ENCODE peak calls at places on chromosomes 5 and 9, in six cellular contexts. T is fibroblast of mammary gland, W is NCI-H524, U is globus pallidus, Z is HT-29, G is kidney tubule cell. D is an unnamed sample.

GRCh38 chr5:112143684-112144083 is 275.4 kb downstream of the EPB41L4A start:
- DNase-seq in T (no peak), G (peak; percentile 17), W (no peak), Z (no peak), U (no peak), D (no peak)

GRCh38 chr5:73307645-73308346 is 134.8 kb downstream of the TMEM174 start:
- DNase-seq in Z (no peak), W (peak; percentile 14), U (no peak), G (peak; percentile 46), T (no peak), D (no peak)

GRCh38 chr9:20551835-20552234 is 70.5 kb downstream of the MLLT3 start:
- DNase-seq in U (no peak), Z (peak; percentile 92), G (peak; percentile 92), W (no peak), T (no peak), D (no peak)

GRCh38 chr5:90557871-90558270 is 726 bp upstream of the ADGRV1 start:
- DNase-seq in G (no peak), W (peak; percentile 47), T (no peak), Z (no peak), U (no peak), D (no peak)

GRCh38 chr5:10452768-10453331 is 11.2 kb downstream of the ROPN1L start:
- DNase-seq in Z (peak; percentile 76), T (peak; percentile 93), G (peak; percentile 90), U (peak; percentile 77), W (peak; percentile 92), D (peak; percentile 82)

GRCh38 chr5:146130440-146131045 is 25.2 kb upstream of the PLAC8L1 start:
- DNase-seq in Z (peak; percentile 25), G (peak; percentile 21), T (peak; percentile 52), W (peak; percentile 19), U (peak; percentile 49), D (peak; percentile 24)

GRCh38 chr9:37381094-37381741 is 41.3 kb upstream of the GRHPR start:
- DNase-seq in W (peak; percentile 52), Z (no peak), U (no peak), T (no peak), G (no peak), D (no peak)

GRCh38 chr5:179773686-179774040 is 20.1 kb upstream of the LTC4S start:
- DNase-seq in G (no peak), W (no peak), U (no peak), Z (no peak), T (no peak), D (no peak)

GRCh38 chr9:127402401-127403090 is 5.6 kb downstream of the SLC2A8 start:
- DNase-seq in T (no peak), W (no peak), Z (no peak), U (peak; percentile 71), G (no peak), D (no peak)

GRCh38 chr9:14238044-14238443 is 75.9 kb downstream of the NFIB start:
- DNase-seq in U (no peak), Z (peak; percentile 52), W (no peak), T (peak; percentile 28), G (peak; percentile 73), D (no peak)

GRCh38 chr5:136042665-136043121 is 13.9 kb downstream of the TGFBI start:
- DNase-seq in Z (peak; percentile 58), G (peak; percentile 79), T (no peak), W (peak; percentile 15), U (no peak), D (no peak)